ENCODE peak calls at places on chromosomes 12 and 14, in six cellular contexts. J, I, S, H, T and V are unnamed samples.

GRCh38 chr14:90443161-90444076 is 46.6 kb downstream of the CALM1 start:
- DNase-seq in J (no peak), I (no peak), S (peak; percentile 47), H (peak; percentile 56), T (no peak), V (no peak)

GRCh38 chr14:104419865-104420458 is 159.6 kb upstream of the C14orf180 start:
- DNase-seq in J (no peak), I (no peak), S (no peak), H (no peak), T (no peak), V (no peak)

GRCh38 chr14:96098309-96098998 is 59.3 kb downstream of the C14orf132 start:
- DNase-seq in J (peak; percentile 22), I (peak; percentile 39), S (peak; percentile 73), H (peak; percentile 74), T (peak; percentile 38), V (peak; percentile 85)

GRCh38 chr12:27061317-27061716 is 21.1 kb downstream of the C12orf71 start:
- DNase-seq in J (no peak), I (no peak), S (no peak), H (no peak), T (no peak), V (no peak)

GRCh38 chr14:69355955-69356321 is 42.2 kb downstream of the ERH start:
- DNase-seq in J (no peak), I (no peak), S (peak; percentile 37), H (no peak), T (no peak), V (no peak)

GRCh38 chr14:38705220-38705619 is 397.8 kb downstream of the SEC23A start:
- DNase-seq in J (no peak), I (no peak), S (no peak), H (no peak), T (no peak), V (peak; percentile 41)

GRCh38 chr12:19546027-19546426 is 106.7 kb downstream of the AEBP2 start:
- DNase-seq in J (no peak), I (no peak), S (no peak), H (no peak), T (no peak), V (no peak)

GRCh38 chr14:97270308-97270707 is 473.1 kb downstream of the VRK1 start:
- DNase-seq in J (no peak), I (no peak), S (peak; percentile 55), H (no peak), T (no peak), V (no peak)

GRCh38 chr12:13196302-13196921 is at the start of gene EMP1:
- DNase-seq in J (no peak), I (peak; percentile 69), S (peak; percentile 98), H (no peak), T (no peak), V (no peak)

GRCh38 chr14:42804146-42804545 is 1197.5 kb downstream of the LRFN5 start:
- DNase-seq in J (no peak), I (no peak), S (no peak), H (peak; percentile 19), T (no peak), V (no peak)